ENCODE peak calls at places on chromosomes 3 and 15, in ten cellular contexts. One of them, this sample, is unnamed.

GRCh38 chr15:47432831-47433230 is 284.5 kb upstream of the SEMA6D start:
- DNase-seq in K562: no peak
- DNase-seq in WTC11: no peak
- DNase-seq in HCT116: no peak
- DNase-seq in endothelial cell of umbilical vein: no peak
- DNase-seq in HepG2: no peak
- DNase-seq in A549: no peak
- DNase-seq in GM12878: no peak
- DNase-seq in H1: no peak
- DNase-seq in SK-N-SH: no peak
- DNase-seq in this sample: no peak

GRCh38 chr15:70636540-70637165 is 126.7 kb downstream of the UACA start:
- DNase-seq in K562: no peak
- DNase-seq in WTC11: peak
- DNase-seq in HCT116: peak
- DNase-seq in endothelial cell of umbilical vein: peak
- DNase-seq in HepG2: peak
- DNase-seq in A549: peak
- DNase-seq in GM12878: no peak
- DNase-seq in H1: no peak
- DNase-seq in SK-N-SH: peak
- DNase-seq in this sample: peak

GRCh38 chr15:67307156-67307555 is 52.6 kb downstream of the IQCH start:
- DNase-seq in K562: no peak
- DNase-seq in WTC11: no peak
- DNase-seq in HCT116: no peak
- DNase-seq in endothelial cell of umbilical vein: peak
- DNase-seq in HepG2: no peak
- DNase-seq in A549: no peak
- DNase-seq in GM12878: no peak
- DNase-seq in H1: no peak
- DNase-seq in SK-N-SH: no peak
- DNase-seq in this sample: no peak

GRCh38 chr15:76470691-76471090 is 134.1 kb downstream of the ISL2 start:
- DNase-seq in K562: no peak
- DNase-seq in WTC11: no peak
- DNase-seq in HCT116: no peak
- DNase-seq in endothelial cell of umbilical vein: no peak
- DNase-seq in HepG2: no peak
- DNase-seq in A549: no peak
- DNase-seq in GM12878: no peak
- DNase-seq in H1: no peak
- DNase-seq in SK-N-SH: no peak
- DNase-seq in this sample: no peak

GRCh38 chr15:32106401-32107381 is 76.4 kb downstream of the CHRNA7 start:
- DNase-seq in K562: no peak
- DNase-seq in WTC11: no peak
- DNase-seq in HCT116: no peak
- DNase-seq in endothelial cell of umbilical vein: no peak
- DNase-seq in HepG2: no peak
- DNase-seq in A549: no peak
- DNase-seq in GM12878: no peak
- DNase-seq in H1: no peak
- DNase-seq in SK-N-SH: peak
- DNase-seq in this sample: no peak

GRCh38 chr3:99808163-99808794 is 9.4 kb upstream of the CMSS1 start:
- DNase-seq in K562: peak
- DNase-seq in WTC11: peak
- DNase-seq in HCT116: peak
- DNase-seq in endothelial cell of umbilical vein: peak
- DNase-seq in HepG2: peak
- DNase-seq in A549: peak
- DNase-seq in GM12878: no peak
- DNase-seq in H1: no peak
- DNase-seq in SK-N-SH: peak
- DNase-seq in this sample: peak

GRCh38 chr15:68258684-68259083 is 18.9 kb upstream of the FEM1B start:
- DNase-seq in K562: no peak
- DNase-seq in WTC11: no peak
- DNase-seq in HCT116: no peak
- DNase-seq in endothelial cell of umbilical vein: no peak
- DNase-seq in HepG2: no peak
- DNase-seq in A549: no peak
- DNase-seq in GM12878: no peak
- DNase-seq in H1: no peak
- DNase-seq in SK-N-SH: no peak
- DNase-seq in this sample: peak

GRCh38 chr15:48962662-48963523 is 826 bp downstream of the SHC4 start:
- DNase-seq in K562: no peak
- DNase-seq in WTC11: peak
- DNase-seq in HCT116: no peak
- DNase-seq in endothelial cell of umbilical vein: peak
- DNase-seq in HepG2: no peak
- DNase-seq in A549: no peak
- DNase-seq in GM12878: no peak
- DNase-seq in H1: no peak
- DNase-seq in SK-N-SH: peak
- DNase-seq in this sample: peak

GRCh38 chr15:67413770-67414429 is 107.0 kb upstream of the C15orf61 start:
- DNase-seq in K562: peak
- DNase-seq in WTC11: no peak
- DNase-seq in HCT116: peak
- DNase-seq in endothelial cell of umbilical vein: peak
- DNase-seq in HepG2: peak
- DNase-seq in A549: peak
- DNase-seq in GM12878: no peak
- DNase-seq in H1: no peak
- DNase-seq in SK-N-SH: no peak
- DNase-seq in this sample: no peak

GRCh38 chr3:10437272-10437994 is 68.0 kb downstream of the ATP2B2 start:
- DNase-seq in K562: no peak
- DNase-seq in WTC11: no peak
- DNase-seq in HCT116: no peak
- DNase-seq in endothelial cell of umbilical vein: peak
- DNase-seq in HepG2: no peak
- DNase-seq in A549: no peak
- DNase-seq in GM12878: peak
- DNase-seq in H1: no peak
- DNase-seq in SK-N-SH: no peak
- DNase-seq in this sample: peak

GRCh38 chr3:119236756-119237155 is 3.9 kb downstream of the B4GALT4 start:
- DNase-seq in K562: no peak
- DNase-seq in WTC11: no peak
- DNase-seq in HCT116: no peak
- DNase-seq in endothelial cell of umbilical vein: no peak
- DNase-seq in HepG2: no peak
- DNase-seq in A549: no peak
- DNase-seq in GM12878: no peak
- DNase-seq in H1: no peak
- DNase-seq in SK-N-SH: no peak
- DNase-seq in this sample: peak

GRCh38 chr15:69881760-69882159 is 216.0 kb downstream of the TLE3 start:
- DNase-seq in K562: no peak
- DNase-seq in WTC11: no peak
- DNase-seq in HCT116: no peak
- DNase-seq in endothelial cell of umbilical vein: no peak
- DNase-seq in HepG2: no peak
- DNase-seq in A549: no peak
- DNase-seq in GM12878: peak
- DNase-seq in H1: no peak
- DNase-seq in SK-N-SH: no peak
- DNase-seq in this sample: peak

GRCh38 chr3:74564560-74564959 is 49.9 kb downstream of the CNTN3 start:
- DNase-seq in K562: no peak
- DNase-seq in WTC11: no peak
- DNase-seq in HCT116: no peak
- DNase-seq in endothelial cell of umbilical vein: no peak
- DNase-seq in HepG2: no peak
- DNase-seq in A549: no peak
- DNase-seq in GM12878: no peak
- DNase-seq in H1: no peak
- DNase-seq in SK-N-SH: no peak
- DNase-seq in this sample: no peak

GRCh38 chr3:134699141-134699711 is 48.4 kb upstream of the KY start:
- DNase-seq in K562: no peak
- DNase-seq in WTC11: no peak
- DNase-seq in HCT116: no peak
- DNase-seq in endothelial cell of umbilical vein: no peak
- DNase-seq in HepG2: no peak
- DNase-seq in A549: no peak
- DNase-seq in GM12878: no peak
- DNase-seq in H1: no peak
- DNase-seq in SK-N-SH: no peak
- DNase-seq in this sample: no peak

GRCh38 chr3:150249776-150250175 is 158.3 kb upstream of the TSC22D2 start:
- DNase-seq in K562: no peak
- DNase-seq in WTC11: no peak
- DNase-seq in HCT116: no peak
- DNase-seq in endothelial cell of umbilical vein: no peak
- DNase-seq in HepG2: no peak
- DNase-seq in A549: no peak
- DNase-seq in GM12878: no peak
- DNase-seq in H1: no peak
- DNase-seq in SK-N-SH: no peak
- DNase-seq in this sample: no peak

GRCh38 chr3:48278884-48279559 is 38.1 kb downstream of the ZNF589 start:
- DNase-seq in K562: no peak
- DNase-seq in WTC11: no peak
- DNase-seq in HCT116: no peak
- DNase-seq in endothelial cell of umbilical vein: no peak
- DNase-seq in HepG2: no peak
- DNase-seq in A549: no peak
- DNase-seq in GM12878: no peak
- DNase-seq in H1: no peak
- DNase-seq in SK-N-SH: no peak
- DNase-seq in this sample: no peak

GRCh38 chr15:29050870-29051269 is 165.1 kb downstream of the APBA2 start:
- DNase-seq in K562: peak
- DNase-seq in WTC11: no peak
- DNase-seq in HCT116: no peak
- DNase-seq in endothelial cell of umbilical vein: no peak
- DNase-seq in HepG2: no peak
- DNase-seq in A549: no peak
- DNase-seq in GM12878: no peak
- DNase-seq in H1: no peak
- DNase-seq in SK-N-SH: peak
- DNase-seq in this sample: no peak
- TF ChIP-seq MAX in K562: no peak
- TF ChIP-seq MAX in WTC11: no peak
- TF ChIP-seq MAX in HCT116: no peak
- TF ChIP-seq MAX in endothelial cell of umbilical vein: no peak
- TF ChIP-seq MAX in HepG2: no peak
- TF ChIP-seq MAX in A549: no peak
- TF ChIP-seq MAX in GM12878: no peak
- TF ChIP-seq MAX in H1: no peak
- TF ChIP-seq MAX in SK-N-SH: no peak
- TF ChIP-seq MAX in this sample: no peak

DNA sequence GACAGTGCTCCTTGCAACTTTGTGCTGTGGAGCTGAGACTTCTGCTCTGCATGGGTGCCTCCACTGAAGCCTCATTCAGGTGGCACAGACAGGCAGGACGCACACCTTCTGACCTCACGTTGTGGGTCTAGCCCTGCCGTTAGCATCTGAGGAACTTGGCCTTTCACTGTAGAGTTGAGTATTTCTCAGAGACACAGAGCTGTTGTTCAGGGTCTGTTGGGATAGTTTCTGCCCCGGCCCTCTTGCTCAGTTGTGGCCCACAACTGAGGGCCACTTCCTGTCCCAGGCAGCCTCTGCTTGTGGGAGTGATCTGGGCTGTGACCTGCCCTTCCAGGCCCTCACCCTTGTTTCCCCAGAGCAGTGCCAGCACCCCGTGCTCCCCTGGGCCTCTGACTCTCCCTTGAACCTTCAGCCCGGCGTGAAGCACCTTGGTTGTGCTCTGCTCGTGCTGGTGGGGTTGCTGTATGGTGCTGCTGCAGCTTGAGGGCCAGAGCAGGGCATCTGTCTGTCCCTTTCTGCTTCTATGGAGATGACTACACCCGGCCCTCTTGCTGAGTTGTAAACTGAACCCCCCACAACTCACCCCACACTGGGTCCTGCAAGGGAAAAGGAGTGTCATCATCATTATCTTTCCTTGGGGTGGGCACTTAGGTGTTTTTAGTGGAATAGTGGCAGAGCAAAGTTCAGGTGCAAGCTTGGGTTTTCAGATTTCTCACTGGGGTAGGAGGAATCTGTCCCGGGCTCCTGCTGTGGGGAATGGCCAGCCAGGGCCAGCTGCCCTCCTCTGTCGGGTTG is 11.7 kb downstream of the BAHD1 start:
- DNase-seq in K562: no peak
- DNase-seq in WTC11: no peak
- DNase-seq in HCT116: no peak
- DNase-seq in endothelial cell of umbilical vein: no peak
- DNase-seq in HepG2: no peak
- DNase-seq in A549: no peak
- DNase-seq in GM12878: no peak
- DNase-seq in H1: no peak
- DNase-seq in SK-N-SH: no peak
- DNase-seq in this sample: peak
- TF ChIP-seq MAX in K562: no peak
- TF ChIP-seq MAX in WTC11: no peak
- TF ChIP-seq MAX in HCT116: no peak
- TF ChIP-seq MAX in endothelial cell of umbilical vein: no peak
- TF ChIP-seq MAX in HepG2: no peak
- TF ChIP-seq MAX in A549: no peak
- TF ChIP-seq MAX in GM12878: no peak
- TF ChIP-seq MAX in H1: no peak
- TF ChIP-seq MAX in SK-N-SH: no peak
- TF ChIP-seq MAX in this sample: no peak

GRCh38 chr3:71723452-71724170 is 1.6 kb downstream of the EIF4E3 start:
- DNase-seq in K562: no peak
- DNase-seq in WTC11: no peak
- DNase-seq in HCT116: no peak
- DNase-seq in endothelial cell of umbilical vein: no peak
- DNase-seq in HepG2: no peak
- DNase-seq in A549: no peak
- DNase-seq in GM12878: no peak
- DNase-seq in H1: no peak
- DNase-seq in SK-N-SH: no peak
- DNase-seq in this sample: no peak
- TF ChIP-seq MAX in K562: no peak
- TF ChIP-seq MAX in WTC11: no peak
- TF ChIP-seq MAX in HCT116: no peak
- TF ChIP-seq MAX in endothelial cell of umbilical vein: no peak
- TF ChIP-seq MAX in HepG2: no peak
- TF ChIP-seq MAX in A549: no peak
- TF ChIP-seq MAX in GM12878: no peak
- TF ChIP-seq MAX in H1: no peak
- TF ChIP-seq MAX in SK-N-SH: no peak
- TF ChIP-seq MAX in this sample: no peak

DNA sequence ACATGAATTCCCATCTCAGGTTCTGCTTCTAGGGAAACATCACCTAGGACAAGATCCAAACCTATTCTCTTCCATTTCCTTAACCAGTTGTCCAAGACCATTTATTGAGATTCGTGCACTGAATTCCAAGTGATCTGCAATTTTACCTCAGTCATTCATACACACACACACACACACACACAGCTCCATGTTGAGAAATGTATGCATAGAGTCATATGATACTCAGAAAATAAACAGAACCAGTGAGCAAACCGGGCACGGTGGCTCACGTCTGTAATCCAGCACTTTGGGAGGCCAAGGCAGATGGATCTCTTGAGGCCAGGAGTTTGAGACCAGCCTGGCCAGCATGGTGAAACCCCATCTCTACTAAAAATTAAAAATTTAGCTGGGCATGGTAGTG is 6.1 kb upstream of the KPNA1 start:
- DNase-seq in K562: no peak
- DNase-seq in WTC11: no peak
- DNase-seq in HCT116: no peak
- DNase-seq in endothelial cell of umbilical vein: no peak
- DNase-seq in HepG2: peak
- DNase-seq in A549: peak
- DNase-seq in GM12878: no peak
- DNase-seq in H1: no peak
- DNase-seq in SK-N-SH: no peak
- DNase-seq in this sample: no peak
- TF ChIP-seq MAX in K562: no peak
- TF ChIP-seq MAX in WTC11: no peak
- TF ChIP-seq MAX in HCT116: no peak
- TF ChIP-seq MAX in endothelial cell of umbilical vein: no peak
- TF ChIP-seq MAX in HepG2: no peak
- TF ChIP-seq MAX in A549: no peak
- TF ChIP-seq MAX in GM12878: no peak
- TF ChIP-seq MAX in H1: no peak
- TF ChIP-seq MAX in SK-N-SH: no peak
- TF ChIP-seq MAX in this sample: no peak